ENCODE peak calls at places on chromosomes 6 and 20, in ten cellular contexts. One of them, this sample, is unnamed.

GRCh38 chr6:63897459-63897858 is 261.9 kb downstream of the PHF3 start:
- DNase-seq in fibroblast of mammary gland: peak
- DNase-seq in EH: peak
- DNase-seq in progenitor cell of endocrine pancreas: no peak
- DNase-seq in WTC11: no peak
- DNase-seq in stimulated activated CD4-positive, alpha-beta T cell treated with anti-CD3 and anti-CD28 coated beads, Interleukin-1b, Interleukin-23, amount 100 ng/mL, for 24 hours: no peak
- DNase-seq in T-helper 2 cell: no peak
- DNase-seq in KBM-7: no peak
- DNase-seq in NCI-H2081: no peak
- DNase-seq in choroid plexus epithelial cell: peak
- DNase-seq in this sample: no peak

GRCh38 chr20:7770578-7770977 is 169.7 kb downstream of the HAO1 start:
- DNase-seq in T-helper 2 cell: no peak
- DNase-seq in progenitor cell of endocrine pancreas: no peak
- DNase-seq in stimulated activated CD4-positive, alpha-beta T cell treated with anti-CD3 and anti-CD28 coated beads, Interleukin-1b, Interleukin-23, amount 100 ng/mL, for 24 hours: no peak
- DNase-seq in choroid plexus epithelial cell: peak
- DNase-seq in fibroblast of mammary gland: peak
- DNase-seq in KBM-7: no peak
- DNase-seq in NCI-H2081: peak
- DNase-seq in EH: no peak
- DNase-seq in WTC11: no peak
- DNase-seq in this sample: no peak

GRCh38 chr6:164693934-164694333 is 615.5 kb downstream of the C6orf118 start:
- DNase-seq in EH: no peak
- DNase-seq in choroid plexus epithelial cell: no peak
- DNase-seq in fibroblast of mammary gland: no peak
- DNase-seq in stimulated activated CD4-positive, alpha-beta T cell treated with anti-CD3 and anti-CD28 coated beads, Interleukin-1b, Interleukin-23, amount 100 ng/mL, for 24 hours: no peak
- DNase-seq in NCI-H2081: peak
- DNase-seq in WTC11: no peak
- DNase-seq in KBM-7: no peak
- DNase-seq in T-helper 2 cell: no peak
- DNase-seq in progenitor cell of endocrine pancreas: no peak
- DNase-seq in this sample: peak

GRCh38 chr6:100426689-100427338 is 37.9 kb downstream of the SIM1 start:
- DNase-seq in EH: peak
- DNase-seq in fibroblast of mammary gland: no peak
- DNase-seq in WTC11: no peak
- DNase-seq in stimulated activated CD4-positive, alpha-beta T cell treated with anti-CD3 and anti-CD28 coated beads, Interleukin-1b, Interleukin-23, amount 100 ng/mL, for 24 hours: no peak
- DNase-seq in choroid plexus epithelial cell: no peak
- DNase-seq in progenitor cell of endocrine pancreas: no peak
- DNase-seq in KBM-7: no peak
- DNase-seq in NCI-H2081: no peak
- DNase-seq in T-helper 2 cell: no peak
- DNase-seq in this sample: no peak

GRCh38 chr20:41172296-41173140 is 35.2 kb downstream of the PLCG1 start:
- DNase-seq in NCI-H2081: no peak
- DNase-seq in WTC11: peak
- DNase-seq in EH: no peak
- DNase-seq in stimulated activated CD4-positive, alpha-beta T cell treated with anti-CD3 and anti-CD28 coated beads, Interleukin-1b, Interleukin-23, amount 100 ng/mL, for 24 hours: no peak
- DNase-seq in T-helper 2 cell: no peak
- DNase-seq in fibroblast of mammary gland: peak
- DNase-seq in KBM-7: no peak
- DNase-seq in choroid plexus epithelial cell: no peak
- DNase-seq in progenitor cell of endocrine pancreas: no peak
- DNase-seq in this sample: peak

GRCh38 chr6:42935322-42935721 is 6.0 kb downstream of the CNPY3 start:
- DNase-seq in fibroblast of mammary gland: no peak
- DNase-seq in progenitor cell of endocrine pancreas: no peak
- DNase-seq in choroid plexus epithelial cell: no peak
- DNase-seq in NCI-H2081: no peak
- DNase-seq in KBM-7: peak
- DNase-seq in WTC11: no peak
- DNase-seq in T-helper 2 cell: no peak
- DNase-seq in stimulated activated CD4-positive, alpha-beta T cell treated with anti-CD3 and anti-CD28 coated beads, Interleukin-1b, Interleukin-23, amount 100 ng/mL, for 24 hours: no peak
- DNase-seq in EH: no peak
- DNase-seq in this sample: no peak

GRCh38 chr6:120764312-120764711 is 570.0 kb downstream of the TBC1D32 start:
- DNase-seq in progenitor cell of endocrine pancreas: no peak
- DNase-seq in EH: no peak
- DNase-seq in WTC11: no peak
- DNase-seq in KBM-7: no peak
- DNase-seq in stimulated activated CD4-positive, alpha-beta T cell treated with anti-CD3 and anti-CD28 coated beads, Interleukin-1b, Interleukin-23, amount 100 ng/mL, for 24 hours: no peak
- DNase-seq in T-helper 2 cell: no peak
- DNase-seq in choroid plexus epithelial cell: no peak
- DNase-seq in NCI-H2081: no peak
- DNase-seq in fibroblast of mammary gland: no peak
- DNase-seq in this sample: no peak

GRCh38 chr6:36285187-36285612 is 15.3 kb downstream of the PNPLA1 start:
- DNase-seq in progenitor cell of endocrine pancreas: no peak
- DNase-seq in KBM-7: no peak
- DNase-seq in fibroblast of mammary gland: no peak
- DNase-seq in EH: no peak
- DNase-seq in WTC11: peak
- DNase-seq in choroid plexus epithelial cell: no peak
- DNase-seq in stimulated activated CD4-positive, alpha-beta T cell treated with anti-CD3 and anti-CD28 coated beads, Interleukin-1b, Interleukin-23, amount 100 ng/mL, for 24 hours: no peak
- DNase-seq in NCI-H2081: no peak
- DNase-seq in T-helper 2 cell: no peak
- DNase-seq in this sample: peak

GRCh38 chr6:97032950-97033349 is 108.4 kb downstream of the KLHL32 start:
- DNase-seq in choroid plexus epithelial cell: no peak
- DNase-seq in EH: no peak
- DNase-seq in stimulated activated CD4-positive, alpha-beta T cell treated with anti-CD3 and anti-CD28 coated beads, Interleukin-1b, Interleukin-23, amount 100 ng/mL, for 24 hours: no peak
- DNase-seq in NCI-H2081: no peak
- DNase-seq in fibroblast of mammary gland: no peak
- DNase-seq in progenitor cell of endocrine pancreas: no peak
- DNase-seq in WTC11: no peak
- DNase-seq in KBM-7: no peak
- DNase-seq in T-helper 2 cell: no peak
- DNase-seq in this sample: no peak

GRCh38 chr20:21503345-21503744 is 10.5 kb downstream of the NKX2-2 start:
- DNase-seq in NCI-H2081: no peak
- DNase-seq in EH: peak
- DNase-seq in progenitor cell of endocrine pancreas: no peak
- DNase-seq in choroid plexus epithelial cell: peak
- DNase-seq in fibroblast of mammary gland: peak
- DNase-seq in T-helper 2 cell: no peak
- DNase-seq in KBM-7: no peak
- DNase-seq in stimulated activated CD4-positive, alpha-beta T cell treated with anti-CD3 and anti-CD28 coated beads, Interleukin-1b, Interleukin-23, amount 100 ng/mL, for 24 hours: no peak
- DNase-seq in WTC11: no peak
- DNase-seq in this sample: peak

GRCh38 chr6:5813625-5814027 is 193.1 kb downstream of the NRN1 start:
- DNase-seq in progenitor cell of endocrine pancreas: no peak
- DNase-seq in WTC11: no peak
- DNase-seq in T-helper 2 cell: no peak
- DNase-seq in NCI-H2081: no peak
- DNase-seq in KBM-7: no peak
- DNase-seq in choroid plexus epithelial cell: no peak
- DNase-seq in EH: no peak
- DNase-seq in stimulated activated CD4-positive, alpha-beta T cell treated with anti-CD3 and anti-CD28 coated beads, Interleukin-1b, Interleukin-23, amount 100 ng/mL, for 24 hours: no peak
- DNase-seq in fibroblast of mammary gland: no peak
- DNase-seq in this sample: no peak

GRCh38 chr20:25508083-25508770 is 77.1 kb downstream of the NINL start:
- DNase-seq in progenitor cell of endocrine pancreas: no peak
- DNase-seq in choroid plexus epithelial cell: peak
- DNase-seq in EH: peak
- DNase-seq in WTC11: no peak
- DNase-seq in T-helper 2 cell: no peak
- DNase-seq in KBM-7: no peak
- DNase-seq in fibroblast of mammary gland: peak
- DNase-seq in stimulated activated CD4-positive, alpha-beta T cell treated with anti-CD3 and anti-CD28 coated beads, Interleukin-1b, Interleukin-23, amount 100 ng/mL, for 24 hours: no peak
- DNase-seq in NCI-H2081: no peak
- DNase-seq in this sample: no peak

GRCh38 chr6:49549691-49550412 is 616 bp upstream of the C6orf141 start:
- DNase-seq in KBM-7: no peak
- DNase-seq in choroid plexus epithelial cell: no peak
- DNase-seq in T-helper 2 cell: no peak
- DNase-seq in progenitor cell of endocrine pancreas: no peak
- DNase-seq in WTC11: no peak
- DNase-seq in stimulated activated CD4-positive, alpha-beta T cell treated with anti-CD3 and anti-CD28 coated beads, Interleukin-1b, Interleukin-23, amount 100 ng/mL, for 24 hours: no peak
- DNase-seq in EH: no peak
- DNase-seq in fibroblast of mammary gland: no peak
- DNase-seq in NCI-H2081: no peak
- DNase-seq in this sample: no peak

GRCh38 chr6:163086563-163086895 is 328.0 kb upstream of the QKI start:
- DNase-seq in T-helper 2 cell: no peak
- DNase-seq in choroid plexus epithelial cell: no peak
- DNase-seq in WTC11: no peak
- DNase-seq in NCI-H2081: no peak
- DNase-seq in EH: no peak
- DNase-seq in progenitor cell of endocrine pancreas: no peak
- DNase-seq in KBM-7: no peak
- DNase-seq in stimulated activated CD4-positive, alpha-beta T cell treated with anti-CD3 and anti-CD28 coated beads, Interleukin-1b, Interleukin-23, amount 100 ng/mL, for 24 hours: no peak
- DNase-seq in fibroblast of mammary gland: no peak
- DNase-seq in this sample: no peak

GRCh38 chr20:59939879-59940128 is 301 bp downstream of the PPP1R3D start:
- DNase-seq in KBM-7: no peak
- DNase-seq in stimulated activated CD4-positive, alpha-beta T cell treated with anti-CD3 and anti-CD28 coated beads, Interleukin-1b, Interleukin-23, amount 100 ng/mL, for 24 hours: no peak
- DNase-seq in fibroblast of mammary gland: no peak
- DNase-seq in progenitor cell of endocrine pancreas: peak
- DNase-seq in WTC11: peak
- DNase-seq in choroid plexus epithelial cell: no peak
- DNase-seq in EH: no peak
- DNase-seq in T-helper 2 cell: no peak
- DNase-seq in NCI-H2081: no peak
- DNase-seq in this sample: no peak

GRCh38 chr6:154430494-154430919 is 73.9 kb upstream of the IPCEF1 start:
- DNase-seq in NCI-H2081: no peak
- DNase-seq in KBM-7: no peak
- DNase-seq in choroid plexus epithelial cell: no peak
- DNase-seq in T-helper 2 cell: no peak
- DNase-seq in WTC11: no peak
- DNase-seq in fibroblast of mammary gland: no peak
- DNase-seq in stimulated activated CD4-positive, alpha-beta T cell treated with anti-CD3 and anti-CD28 coated beads, Interleukin-1b, Interleukin-23, amount 100 ng/mL, for 24 hours: no peak
- DNase-seq in EH: no peak
- DNase-seq in progenitor cell of endocrine pancreas: no peak
- DNase-seq in this sample: no peak

GRCh38 chr20:15063077-15063476 is 725.7 kb upstream of the FLRT3 start:
- DNase-seq in progenitor cell of endocrine pancreas: no peak
- DNase-seq in KBM-7: no peak
- DNase-seq in NCI-H2081: no peak
- DNase-seq in WTC11: no peak
- DNase-seq in T-helper 2 cell: no peak
- DNase-seq in stimulated activated CD4-positive, alpha-beta T cell treated with anti-CD3 and anti-CD28 coated beads, Interleukin-1b, Interleukin-23, amount 100 ng/mL, for 24 hours: no peak
- DNase-seq in choroid plexus epithelial cell: peak
- DNase-seq in fibroblast of mammary gland: no peak
- DNase-seq in EH: no peak
- DNase-seq in this sample: no peak

GRCh38 chr6:110448846-110449544 is 27.4 kb downstream of the SLC22A16 start:
- DNase-seq in KBM-7: peak
- DNase-seq in NCI-H2081: no peak
- DNase-seq in stimulated activated CD4-positive, alpha-beta T cell treated with anti-CD3 and anti-CD28 coated beads, Interleukin-1b, Interleukin-23, amount 100 ng/mL, for 24 hours: no peak
- DNase-seq in fibroblast of mammary gland: no peak
- DNase-seq in T-helper 2 cell: no peak
- DNase-seq in progenitor cell of endocrine pancreas: no peak
- DNase-seq in EH: no peak
- DNase-seq in choroid plexus epithelial cell: no peak
- DNase-seq in WTC11: no peak
- DNase-seq in this sample: no peak

GRCh38 chr6:14639983-14640599 is 522.5 kb downstream of the CD83 start:
- DNase-seq in KBM-7: no peak
- DNase-seq in fibroblast of mammary gland: no peak
- DNase-seq in WTC11: peak
- DNase-seq in T-helper 2 cell: no peak
- DNase-seq in choroid plexus epithelial cell: no peak
- DNase-seq in stimulated activated CD4-positive, alpha-beta T cell treated with anti-CD3 and anti-CD28 coated beads, Interleukin-1b, Interleukin-23, amount 100 ng/mL, for 24 hours: no peak
- DNase-seq in progenitor cell of endocrine pancreas: no peak
- DNase-seq in EH: no peak
- DNase-seq in NCI-H2081: no peak
- DNase-seq in this sample: no peak

GRCh38 chr6:1894954-1895353 is 285.2 kb downstream of the FOXC1 start:
- DNase-seq in EH: no peak
- DNase-seq in NCI-H2081: no peak
- DNase-seq in fibroblast of mammary gland: no peak
- DNase-seq in progenitor cell of endocrine pancreas: no peak
- DNase-seq in choroid plexus epithelial cell: no peak
- DNase-seq in T-helper 2 cell: no peak
- DNase-seq in stimulated activated CD4-positive, alpha-beta T cell treated with anti-CD3 and anti-CD28 coated beads, Interleukin-1b, Interleukin-23, amount 100 ng/mL, for 24 hours: no peak
- DNase-seq in KBM-7: no peak
- DNase-seq in WTC11: no peak
- DNase-seq in this sample: no peak

GRCh38 chr20:50280851-50281655 is 90.4 kb downstream of the CEBPB start:
- DNase-seq in stimulated activated CD4-positive, alpha-beta T cell treated with anti-CD3 and anti-CD28 coated beads, Interleukin-1b, Interleukin-23, amount 100 ng/mL, for 24 hours: no peak
- DNase-seq in choroid plexus epithelial cell: no peak
- DNase-seq in progenitor cell of endocrine pancreas: no peak
- DNase-seq in fibroblast of mammary gland: no peak
- DNase-seq in KBM-7: no peak
- DNase-seq in T-helper 2 cell: no peak
- DNase-seq in NCI-H2081: no peak
- DNase-seq in WTC11: no peak
- DNase-seq in EH: no peak
- DNase-seq in this sample: no peak

GRCh38 chr6:127907960-127908640 is 7.2 kb upstream of the THEMIS start:
- DNase-seq in fibroblast of mammary gland: no peak
- DNase-seq in KBM-7: no peak
- DNase-seq in progenitor cell of endocrine pancreas: no peak
- DNase-seq in NCI-H2081: no peak
- DNase-seq in stimulated activated CD4-positive, alpha-beta T cell treated with anti-CD3 and anti-CD28 coated beads, Interleukin-1b, Interleukin-23, amount 100 ng/mL, for 24 hours: no peak
- DNase-seq in WTC11: no peak
- DNase-seq in T-helper 2 cell: no peak
- DNase-seq in EH: no peak
- DNase-seq in choroid plexus epithelial cell: no peak
- DNase-seq in this sample: no peak

GRCh38 chr20:2816030-2816582 is at the start of gene TMEM239:
- DNase-seq in fibroblast of mammary gland: no peak
- DNase-seq in progenitor cell of endocrine pancreas: no peak
- DNase-seq in KBM-7: no peak
- DNase-seq in stimulated activated CD4-positive, alpha-beta T cell treated with anti-CD3 and anti-CD28 coated beads, Interleukin-1b, Interleukin-23, amount 100 ng/mL, for 24 hours: no peak
- DNase-seq in EH: no peak
- DNase-seq in T-helper 2 cell: no peak
- DNase-seq in choroid plexus epithelial cell: no peak
- DNase-seq in WTC11: no peak
- DNase-seq in NCI-H2081: no peak
- DNase-seq in this sample: no peak

GRCh38 chr20:51961964-51962761 is 159.8 kb upstream of the SALL4 start:
- DNase-seq in stimulated activated CD4-positive, alpha-beta T cell treated with anti-CD3 and anti-CD28 coated beads, Interleukin-1b, Interleukin-23, amount 100 ng/mL, for 24 hours: no peak
- DNase-seq in NCI-H2081: peak
- DNase-seq in fibroblast of mammary gland: no peak
- DNase-seq in progenitor cell of endocrine pancreas: no peak
- DNase-seq in T-helper 2 cell: no peak
- DNase-seq in choroid plexus epithelial cell: no peak
- DNase-seq in WTC11: no peak
- DNase-seq in KBM-7: no peak
- DNase-seq in EH: no peak
- DNase-seq in this sample: no peak

GRCh38 chr20:37627060-37627766 is 66.6 kb upstream of the CTNNBL1 start:
- DNase-seq in EH: peak
- DNase-seq in stimulated activated CD4-positive, alpha-beta T cell treated with anti-CD3 and anti-CD28 coated beads, Interleukin-1b, Interleukin-23, amount 100 ng/mL, for 24 hours: no peak
- DNase-seq in NCI-H2081: no peak
- DNase-seq in fibroblast of mammary gland: peak
- DNase-seq in choroid plexus epithelial cell: peak
- DNase-seq in T-helper 2 cell: no peak
- DNase-seq in WTC11: peak
- DNase-seq in KBM-7: peak
- DNase-seq in progenitor cell of endocrine pancreas: peak
- DNase-seq in this sample: peak

GRCh38 chr6:110537208-110538123 is 61.1 kb upstream of the SLC22A16 start:
- DNase-seq in fibroblast of mammary gland: peak
- DNase-seq in WTC11: no peak
- DNase-seq in KBM-7: peak
- DNase-seq in EH: peak
- DNase-seq in choroid plexus epithelial cell: peak
- DNase-seq in T-helper 2 cell: no peak
- DNase-seq in NCI-H2081: no peak
- DNase-seq in stimulated activated CD4-positive, alpha-beta T cell treated with anti-CD3 and anti-CD28 coated beads, Interleukin-1b, Interleukin-23, amount 100 ng/mL, for 24 hours: no peak
- DNase-seq in progenitor cell of endocrine pancreas: no peak
- DNase-seq in this sample: peak

GRCh38 chr6:54876365-54876764 is 29.8 kb downstream of the FAM83B start:
- DNase-seq in NCI-H2081: no peak
- DNase-seq in WTC11: no peak
- DNase-seq in progenitor cell of endocrine pancreas: no peak
- DNase-seq in KBM-7: no peak
- DNase-seq in T-helper 2 cell: no peak
- DNase-seq in EH: no peak
- DNase-seq in fibroblast of mammary gland: no peak
- DNase-seq in stimulated activated CD4-positive, alpha-beta T cell treated with anti-CD3 and anti-CD28 coated beads, Interleukin-1b, Interleukin-23, amount 100 ng/mL, for 24 hours: no peak
- DNase-seq in choroid plexus epithelial cell: no peak
- DNase-seq in this sample: no peak

GRCh38 chr6:149925253-149925973 is 2.5 kb upstream of the RAET1G start:
- DNase-seq in choroid plexus epithelial cell: peak
- DNase-seq in T-helper 2 cell: no peak
- DNase-seq in NCI-H2081: no peak
- DNase-seq in progenitor cell of endocrine pancreas: no peak
- DNase-seq in stimulated activated CD4-positive, alpha-beta T cell treated with anti-CD3 and anti-CD28 coated beads, Interleukin-1b, Interleukin-23, amount 100 ng/mL, for 24 hours: no peak
- DNase-seq in fibroblast of mammary gland: peak
- DNase-seq in WTC11: peak
- DNase-seq in EH: peak
- DNase-seq in KBM-7: no peak
- DNase-seq in this sample: no peak

This sample was measured in Ammon's horn.